ENCODE peak calls at places on chromosomes 7 and 10, in seven cellular contexts. N is NCI-H82; H is cortex of kidney; G is activated T-cell treated with anti-CD3 and anti-CD28 coated beads, Interleukin-2, amount 50 U/mL, for 24 hours; E is EH; X is iPS-NIHi11; S is HFF-Myc. J is an unnamed sample.

GRCh38 chr10:52883996-52884871 is 111.7 kb upstream of the MBL2 start:
- DNase-seq in N (peak), H (no peak), G (no peak), E (peak), X (peak), S (peak), J (peak)

GRCh38 chr10:21217107-21217506 is 308.4 kb downstream of the SKIDA1 start:
- DNase-seq in N (no peak), H (no peak), G (no peak), E (no peak), X (no peak), S (no peak), J (no peak)

GRCh38 chr10:43959364-43959763 is 310.7 kb upstream of the ZNF32 start:
- DNase-seq in N (no peak), H (no peak), G (no peak), E (no peak), X (no peak), S (no peak), J (no peak)

GRCh38 chr7:16985621-16986020 is 103.8 kb upstream of the AGR3 start:
- DNase-seq in N (no peak), H (no peak), G (no peak), E (no peak), X (no peak), S (no peak), J (no peak)

GRCh38 chr10:43264987-43265798 is 1.7 kb downstream of the RASGEF1A start:
- DNase-seq in N (no peak), H (no peak), G (peak), E (no peak), X (no peak), S (no peak), J (no peak)

GRCh38 chr7:22675917-22676343 is 51.1 kb upstream of the IL6 start:
- DNase-seq in N (no peak), H (no peak), G (no peak), E (peak), X (no peak), S (peak), J (peak)

GRCh38 chr7:53596230-53596629 is 560.8 kb downstream of the POM121L12 start:
- DNase-seq in N (no peak), H (no peak), G (no peak), E (no peak), X (peak), S (no peak), J (peak)

GRCh38 chr10:59382831-59383295 is 20.5 kb upstream of the FAM13C start:
- DNase-seq in N (no peak), H (no peak), G (no peak), E (peak), X (no peak), S (no peak), J (peak)

GRCh38 chr10:77983384-77984341 is 45.7 kb downstream of the POLR3A start:
- DNase-seq in N (no peak), H (no peak), G (no peak), E (peak), X (no peak), S (no peak), J (peak)

GRCh38 chr7:70322786-70323185 is 724.5 kb downstream of the AUTS2 start:
- DNase-seq in N (peak), H (no peak), G (no peak), E (no peak), X (no peak), S (no peak), J (no peak)

GRCh38 chr10:73865459-73866442 is 8.6 kb downstream of the CAMK2G start:
- DNase-seq in N (no peak), H (no peak), G (peak), E (no peak), X (no peak), S (no peak), J (no peak)

GRCh38 chr10:1376384-1376945 is 320.3 kb downstream of the WDR37 start:
- DNase-seq in N (no peak), H (no peak), G (peak), E (no peak), X (peak), S (no peak), J (no peak)

GRCh38 chr7:149666360-149666905 is 107.0 kb downstream of the ZNF467 start:
- DNase-seq in N (no peak), H (no peak), G (no peak), E (no peak), X (no peak), S (no peak), J (no peak)

GRCh38 chr7:54145716-54146115 is 396.5 kb upstream of the VSTM2A start:
- DNase-seq in N (no peak), H (no peak), G (no peak), E (no peak), X (peak), S (no peak), J (no peak)

GRCh38 chr7:142385528-142386340 is 127.9 kb upstream of the PRSS58 start:
- DNase-seq in N (peak), H (no peak), G (no peak), E (peak), X (peak), S (peak), J (peak)

GRCh38 chr7:136710751-136711150 is 157.7 kb upstream of the CHRM2 start:
- DNase-seq in N (no peak), H (no peak), G (no peak), E (no peak), X (no peak), S (no peak), J (no peak)

GRCh38 chr7:157684596-157685429 is 348.0 kb downstream of the DNAJB6 start:
- DNase-seq in N (no peak), H (no peak), G (peak), E (no peak), X (no peak), S (no peak), J (no peak)

GRCh38 chr7:116512524-116513188 is 12.2 kb upstream of the CAV1 start:
- DNase-seq in N (no peak), H (no peak), G (no peak), E (peak), X (no peak), S (no peak), J (peak)

GRCh38 chr10:110504111-110504735 is 6.5 kb downstream of the DUSP5 start:
- DNase-seq in N (no peak), H (no peak), G (peak), E (peak), X (no peak), S (no peak), J (peak)

GRCh38 chr10:33150146-33150545 is 184.3 kb downstream of the NRP1 start:
- DNase-seq in N (no peak), H (no peak), G (no peak), E (no peak), X (no peak), S (no peak), J (no peak)

GRCh38 chr10:126634915-126635314 is 35.6 kb downstream of the C10orf90 start:
- DNase-seq in N (peak), H (no peak), G (no peak), E (peak), X (no peak), S (peak), J (no peak)

GRCh38 chr7:47685712-47686376 is 103.9 kb upstream of the TNS3 start:
- DNase-seq in N (no peak), H (no peak), G (no peak), E (peak), X (no peak), S (no peak), J (no peak)

GRCh38 chr10:43606323-43607198 is at the start of gene ZNF485:
- DNase-seq in N (peak), H (no peak), G (peak), E (peak), X (peak), S (peak), J (peak)

GRCh38 chr7:108109216-108109908 is 20.8 kb downstream of the LAMB4 start:
- DNase-seq in N (peak), H (no peak), G (no peak), E (no peak), X (peak), S (no peak), J (no peak)

GRCh38 chr10:130454543-130455000 is 318.4 kb downstream of the GLRX3 start:
- DNase-seq in N (no peak), H (no peak), G (no peak), E (no peak), X (no peak), S (no peak), J (no peak)

GRCh38 chr10:114367041-114367675 is 37.1 kb downstream of the AFAP1L2 start:
- DNase-seq in N (no peak), H (no peak), G (no peak), E (no peak), X (no peak), S (no peak), J (peak)

GRCh38 chr7:87328281-87328680 is 17.2 kb upstream of the CROT start:
- DNase-seq in N (peak), H (no peak), G (no peak), E (no peak), X (no peak), S (no peak), J (peak)

GRCh38 chr10:767211-767610 is 77.7 kb upstream of the DIP2C start:
- DNase-seq in N (peak), H (no peak), G (no peak), E (no peak), X (no peak), S (no peak), J (no peak)

GRCh38 chr7:25407932-25408480 is 179.7 kb upstream of the NPVF start:
- DNase-seq in N (no peak), H (no peak), G (no peak), E (no peak), X (peak), S (no peak), J (no peak)

GRCh38 chr10:78634835-78635234 is 433.9 kb upstream of the ZMIZ1 start:
- DNase-seq in N (no peak), H (no peak), G (no peak), E (peak), X (no peak), S (no peak), J (peak)